ENCODE peak calls at places on chromosomes 12 and 14, in nine cellular contexts. L, M, R, X, D, F, O, W and S are unnamed samples.
A peak's percentile ranks its signal among the peaks of the same experiment; 100 is the strongest.

GRCh38 chr12:39386335-39386734 is 56.6 kb downstream of the KIF21A start:
- DNase-seq in L (no peak), M (no peak), R (no peak), X (no peak), D (no peak), F (no peak), O (no peak), W (no peak), S (no peak)

GRCh38 chr12:101691697-101692096 is 5.7 kb upstream of the CHPT1 start:
- DNase-seq in L (no peak), M (no peak), R (no peak), X (no peak), D (no peak), F (no peak), O (no peak), W (no peak), S (no peak)

GRCh38 chr12:8554451-8555195 is 13.9 kb upstream of the CLEC4E start:
- DNase-seq in L (no peak), M (peak; percentile 54), R (no peak), X (peak; percentile 11), D (no peak), F (no peak), O (no peak), W (no peak), S (no peak)

GRCh38 chr12:124655317-124656213 is 88.2 kb upstream of the NCOR2 start:
- DNase-seq in L (peak; percentile 59), M (peak; percentile 97), R (no peak), X (peak; percentile 97), D (peak; percentile 61), F (peak; percentile 72), O (peak; percentile 75), W (peak; percentile 44), S (no peak)

GRCh38 chr14:82855912-82856381 is 1322.3 kb upstream of the SEL1L start:
- DNase-seq in L (no peak), M (no peak), R (no peak), X (peak; percentile 72), D (no peak), F (peak; percentile 43), O (no peak), W (no peak), S (peak; percentile 2)

GRCh38 chr14:21525571-21525970 is 575 bp downstream of the SALL2 start:
- DNase-seq in L (no peak), M (peak; percentile 73), R (no peak), X (peak; percentile 19), D (no peak), F (no peak), O (no peak), W (no peak), S (no peak)

GRCh38 chr14:73238262-73238852 is 1.1 kb downstream of the PAPLN start:
- DNase-seq in L (no peak), M (no peak), R (no peak), X (peak; percentile 81), D (no peak), F (no peak), O (peak; percentile 29), W (peak; percentile 38), S (no peak)

GRCh38 chr12:43104524-43104923 is 447.5 kb downstream of the ADAMTS20 start:
- DNase-seq in L (no peak), M (no peak), R (no peak), X (peak; percentile 15), D (no peak), F (no peak), O (no peak), W (no peak), S (no peak)

GRCh38 chr12:12776261-12776660 is 9.2 kb upstream of the APOLD1 start:
- DNase-seq in L (peak; percentile 63), M (no peak), R (no peak), X (no peak), D (no peak), F (peak; percentile 14), O (peak; percentile 65), W (no peak), S (peak; percentile 30)

GRCh38 chr14:92728781-92729364 is 19.6 kb downstream of the LGMN start:
- DNase-seq in L (no peak), M (no peak), R (no peak), X (peak; percentile 42), D (peak; percentile 42), F (no peak), O (no peak), W (no peak), S (no peak)

GRCh38 chr12:45049912-45050318 is 984 bp downstream of the DBX2 start:
- DNase-seq in L (no peak), M (no peak), R (no peak), X (peak; percentile 3), D (no peak), F (no peak), O (no peak), W (no peak), S (no peak)

GRCh38 chr12:95583933-95584332 is 32.7 kb upstream of the USP44 start:
- DNase-seq in L (no peak), M (peak; percentile 60), R (no peak), X (no peak), D (no peak), F (no peak), O (no peak), W (no peak), S (no peak)

GRCh38 chr12:39505025-39505424 is 62.1 kb upstream of the KIF21A start:
- DNase-seq in L (no peak), M (no peak), R (no peak), X (no peak), D (no peak), F (no peak), O (no peak), W (no peak), S (no peak)

GRCh38 chr12:102910792-102911191 is 6.3 kb downstream of the PAH start:
- DNase-seq in L (no peak), M (no peak), R (no peak), X (no peak), D (no peak), F (no peak), O (no peak), W (no peak), S (no peak)

GRCh38 chr14:62655161-62655560 is 390.1 kb downstream of the KCNH5 start:
- DNase-seq in L (no peak), M (no peak), R (no peak), X (peak; percentile 19), D (no peak), F (no peak), O (no peak), W (no peak), S (no peak)

GRCh38 chr14:63745858-63746425 is 18.1 kb upstream of the SGPP1 start:
- DNase-seq in L (peak; percentile 37), M (no peak), R (peak; percentile 88), X (no peak), D (peak; percentile 33), F (no peak), O (no peak), W (no peak), S (peak; percentile 80)

GRCh38 chr14:70999117-70999516 is 91.9 kb downstream of the PCNX1 start:
- DNase-seq in L (no peak), M (no peak), R (no peak), X (no peak), D (no peak), F (no peak), O (no peak), W (no peak), S (no peak)
- H3K4me1 ChIP-seq in L (no peaks in the 10 kb centered on the region), M (no peaks in the 10 kb centered on the region), R (peaks cover 5% of the 10 kb centered on the region), X (peaks cover 2% of the 10 kb centered on the region), D (no peaks in the 10 kb centered on the region), F (peaks cover 4% of the 10 kb centered on the region), O (no peaks in the 10 kb centered on the region), W (peaks cover 12% of the 10 kb centered on the region), S (no peaks in the 10 kb centered on the region)

GRCh38 chr12:3122841-3123678 is 45.9 kb downstream of the TSPAN9 start:
- DNase-seq in L (no peak), M (peak; percentile 68), R (no peak), X (peak; percentile 73), D (peak; percentile 40), F (peak; percentile 55), O (no peak), W (no peak), S (no peak)
- TF ChIP-seq CTCF in L (no peak), M (peak; percentile 61), R (no peak), X (peak; percentile 37), D (no peak), F (peak; percentile 14), O (no peak), W (no peak), S (no peak)

GRCh38 chr14:51395361-51395849 is 155.4 kb downstream of the TMX1 start:
- DNase-seq in L (peak; percentile 25), M (peak; percentile 64), R (no peak), X (peak; percentile 85), D (no peak), F (peak; percentile 93), O (peak; percentile 49), W (no peak), S (no peak)
- H3K4me1 ChIP-seq in L (peaks cover 14% of the 10 kb centered on the region), M (peaks cover 4% of the 10 kb centered on the region), R (peaks cover 20% of the 10 kb centered on the region), X (peaks cover 29% of the 10 kb centered on the region), D (peaks cover 8% of the 10 kb centered on the region), F (peaks cover 23% of the 10 kb centered on the region), O (no peaks in the 10 kb centered on the region), W (peaks cover 53% of the 10 kb centered on the region), S (no peaks in the 10 kb centered on the region)

GRCh38 chr12:120231316-120232011 is 30.6 kb upstream of the RPLP0 start:
- DNase-seq in L (peak; percentile 58), M (peak; percentile 96), R (peak; percentile 28), X (peak; percentile 78), D (peak; percentile 70), F (peak; percentile 53), O (peak; percentile 78), W (peak; percentile 94), S (peak; percentile 30)
- TF ChIP-seq CTCF in L (no peak), M (peak; percentile 27), R (no peak), X (peak; percentile 17), D (no peak), F (no peak), O (no peak), W (no peak), S (no peak)

GRCh38 chr14:33675415-33676130 is 275.3 kb downstream of the EGLN3 start:
- DNase-seq in L (no peak), M (no peak), R (no peak), X (no peak), D (no peak), F (no peak), O (no peak), W (no peak), S (no peak)

GRCh38 chr14:33676135-33676566 is 274.7 kb downstream of the EGLN3 start:
- DNase-seq in L (peak; percentile 10), M (peak; percentile 90), R (no peak), X (peak; percentile 54), D (no peak), F (peak; percentile 89), O (peak; percentile 49), W (peak; percentile 24), S (no peak)

GRCh38 chr14:33679025-33679424 is 271.8 kb downstream of the EGLN3 start:
- DNase-seq in L (no peak), M (no peak), R (no peak), X (no peak), D (no peak), F (no peak), O (no peak), W (no peak), S (no peak)

GRCh38 chr14:33679461-33680225 is 271.2 kb downstream of the EGLN3 start:
- DNase-seq in L (no peak), M (no peak), R (no peak), X (no peak), D (no peak), F (no peak), O (no peak), W (no peak), S (no peak)

GRCh38 chr14:33678012-33678411 is 272.9 kb downstream of the EGLN3 start:
- DNase-seq in L (no peak), M (no peak), R (no peak), X (no peak), D (no peak), F (peak; percentile 8), O (no peak), W (no peak), S (no peak)
- H3K4me1 ChIP-seq in L (no peaks in the 10 kb centered on the region), M (no peaks in the 10 kb centered on the region), R (no peaks in the 10 kb centered on the region), X (peaks cover 2% of the 10 kb centered on the region), D (no peaks in the 10 kb centered on the region), F (peaks cover 10% of the 10 kb centered on the region), O (no peaks in the 10 kb centered on the region), W (no peaks in the 10 kb centered on the region), S (no peaks in the 10 kb centered on the region)